ENCODE peak calls at places on chromosomes 3 and 15, in four cellular contexts. One of them, this sample, is unnamed.
A peak's percentile ranks its signal among the peaks of the same experiment; 100 is the strongest.

GRCh38 chr15:71458089-71458660 is 342.9 kb downstream of the THSD4 start:
- DNase-seq in fibroblast of lung: no peak
- DNase-seq in H9: no peak
- DNase-seq in mammary epithelial cell: no peak
- DNase-seq in this sample: no peak

GRCh38 chr15:88629071-88629470 is 7.9 kb downstream of the AEN start:
- DNase-seq in mammary epithelial cell: no peak
- DNase-seq in H9: no peak
- DNase-seq in fibroblast of lung: no peak
- DNase-seq in this sample: no peak

GRCh38 chr3:72565593-72565992 is 282.7 kb downstream of the SHQ1 start:
- DNase-seq in H9: no peak
- DNase-seq in fibroblast of lung: no peak
- DNase-seq in mammary epithelial cell: no peak
- DNase-seq in this sample: no peak

GRCh38 chr3:29152379-29152778 is 128.5 kb upstream of the RBMS3 start:
- DNase-seq in fibroblast of lung: no peak
- DNase-seq in mammary epithelial cell: no peak
- DNase-seq in H9: peak; percentile 41
- DNase-seq in this sample: no peak

GRCh38 chr3:26104856-26105255 is 315.0 kb downstream of the OXSM start:
- DNase-seq in fibroblast of lung: no peak
- DNase-seq in H9: no peak
- DNase-seq in mammary epithelial cell: no peak
- DNase-seq in this sample: peak; percentile 67

GRCh38 chr15:73948982-73949381 is 22.7 kb downstream of the LOXL1 start:
- DNase-seq in H9: no peak
- DNase-seq in mammary epithelial cell: no peak
- DNase-seq in fibroblast of lung: no peak
- DNase-seq in this sample: no peak

GRCh38 chr15:99441427-99441766 is 124.4 kb upstream of the MEF2A start:
- DNase-seq in mammary epithelial cell: no peak
- DNase-seq in fibroblast of lung: no peak
- DNase-seq in H9: no peak
- DNase-seq in this sample: no peak

GRCh38 chr3:127457746-127458145 is 132.8 kb downstream of the TPRA1 start:
- DNase-seq in mammary epithelial cell: no peak
- DNase-seq in H9: no peak
- DNase-seq in fibroblast of lung: no peak
- DNase-seq in this sample: no peak

GRCh38 chr3:12187448-12188327 is 29.0 kb upstream of the TIMP4 start:
- DNase-seq in H9: no peak
- DNase-seq in mammary epithelial cell: no peak
- DNase-seq in fibroblast of lung: peak; percentile 73
- DNase-seq in this sample: peak; percentile 48

GRCh38 chr15:100588638-100589242 is 13.2 kb downstream of the LINS1 start:
- DNase-seq in mammary epithelial cell: peak; percentile 17
- DNase-seq in H9: no peak
- DNase-seq in fibroblast of lung: peak; percentile 17
- DNase-seq in this sample: peak; percentile 66

GRCh38 chr3:100299031-100299430 is 35.5 kb upstream of the NIT2 start:
- DNase-seq in H9: no peak
- DNase-seq in mammary epithelial cell: no peak
- DNase-seq in fibroblast of lung: no peak
- DNase-seq in this sample: no peak

GRCh38 chr15:69491051-69491505 is 38.5 kb downstream of the RPLP1 start:
- DNase-seq in fibroblast of lung: peak; percentile 59
- DNase-seq in H9: no peak
- DNase-seq in mammary epithelial cell: no peak
- DNase-seq in this sample: no peak

GRCh38 chr3:129552287-129553050 is 9.5 kb downstream of the H1-8 start:
- DNase-seq in fibroblast of lung: no peak
- DNase-seq in H9: no peak
- DNase-seq in mammary epithelial cell: no peak
- DNase-seq in this sample: no peak

GRCh38 chr3:55571216-55571813 is 84.2 kb upstream of the WNT5A start:
- DNase-seq in fibroblast of lung: peak; percentile 71
- DNase-seq in mammary epithelial cell: peak; percentile 23
- DNase-seq in H9: no peak
- DNase-seq in this sample: no peak

GRCh38 chr3:29514170-29514569 is 233.3 kb downstream of the RBMS3 start:
- DNase-seq in mammary epithelial cell: no peak
- DNase-seq in fibroblast of lung: no peak
- DNase-seq in H9: no peak
- DNase-seq in this sample: no peak

GRCh38 chr3:88000853-88001252 is 58.0 kb downstream of the CGGBP1 start:
- DNase-seq in mammary epithelial cell: no peak
- DNase-seq in H9: peak; percentile 81
- DNase-seq in fibroblast of lung: peak; percentile 11
- DNase-seq in this sample: no peak

GRCh38 chr3:181329024-181329423 is 339.5 kb upstream of the DNAJC19 start:
- DNase-seq in fibroblast of lung: no peak
- DNase-seq in H9: no peak
- DNase-seq in mammary epithelial cell: no peak
- DNase-seq in this sample: no peak

GRCh38 chr3:183386651-183387050 is 41.8 kb downstream of the MCF2L2 start:
- DNase-seq in H9: no peak
- DNase-seq in fibroblast of lung: no peak
- DNase-seq in mammary epithelial cell: no peak
- DNase-seq in this sample: no peak

GRCh38 chr15:78942741-78943140 is 2.1 kb downstream of the CTSH start:
- DNase-seq in mammary epithelial cell: no peak
- DNase-seq in fibroblast of lung: no peak
- DNase-seq in H9: no peak
- DNase-seq in this sample: no peak

GRCh38 chr3:10845839-10846656 is 30.0 kb downstream of the SLC6A11 start:
- DNase-seq in H9: no peak
- DNase-seq in fibroblast of lung: no peak
- DNase-seq in mammary epithelial cell: peak; percentile 13
- DNase-seq in this sample: peak; percentile 76

GRCh38 chr3:186413615-186414415 is 51.8 kb upstream of the DGKG start:
- DNase-seq in mammary epithelial cell: peak; percentile 32
- DNase-seq in H9: peak; percentile 60
- DNase-seq in fibroblast of lung: peak; percentile 15
- DNase-seq in this sample: no peak

GRCh38 chr15:40379853-40380252 is 2.7 kb upstream of the KNSTRN start:
- DNase-seq in fibroblast of lung: peak; percentile 97
- DNase-seq in mammary epithelial cell: peak; percentile 87
- DNase-seq in H9: no peak
- DNase-seq in this sample: no peak
- H2AFZ ChIP-seq in fibroblast of lung: no peak overlapping the region
- H2AFZ ChIP-seq in mammary epithelial cell: peak overlapping the region; percentile 28
- H2AFZ ChIP-seq in H9: no peak overlapping the region
- H2AFZ ChIP-seq in this sample: no peak overlapping the region

GRCh38 chr3:43298292-43298691 is 12.0 kb downstream of the SNRK start:
- DNase-seq in mammary epithelial cell: no peak
- DNase-seq in H9: no peak
- DNase-seq in fibroblast of lung: no peak
- DNase-seq in this sample: no peak
- H3K79me2 ChIP-seq in mammary epithelial cell: peaks cover 90% of the 10 kb centered on the region
- H3K79me2 ChIP-seq in H9: peaks cover 4% of the 10 kb centered on the region
- H3K79me2 ChIP-seq in fibroblast of lung: peaks cover 37% of the 10 kb centered on the region
- H3K79me2 ChIP-seq in this sample: peaks cover 93% of the 10 kb centered on the region

DNA sequence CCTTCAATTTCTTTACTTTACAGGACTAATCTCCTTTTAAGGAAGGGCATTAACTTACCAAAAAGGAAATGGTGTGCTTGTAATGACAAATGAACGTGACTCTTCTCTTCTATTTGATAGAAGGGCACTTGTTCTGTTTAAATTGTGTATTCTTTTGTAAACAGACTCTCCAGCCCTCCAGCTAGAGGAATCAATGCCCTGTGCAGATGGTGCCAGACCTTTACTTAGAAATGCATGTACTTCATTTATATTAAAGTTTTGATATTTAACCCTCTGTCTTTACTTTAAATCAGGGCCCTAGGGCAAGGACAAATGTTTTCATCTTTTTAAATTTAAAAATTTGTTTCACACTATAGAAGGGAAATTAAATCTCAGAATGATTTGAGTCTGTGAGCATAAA is 355.1 kb downstream of the GBE1 start:
- DNase-seq in H9: no peak
- DNase-seq in fibroblast of lung: no peak
- DNase-seq in mammary epithelial cell: no peak
- DNase-seq in this sample: no peak
- H2AFZ ChIP-seq in H9: no peak overlapping the region
- H2AFZ ChIP-seq in fibroblast of lung: no peak overlapping the region
- H2AFZ ChIP-seq in mammary epithelial cell: no peak overlapping the region
- H2AFZ ChIP-seq in this sample: no peak overlapping the region

DNA sequence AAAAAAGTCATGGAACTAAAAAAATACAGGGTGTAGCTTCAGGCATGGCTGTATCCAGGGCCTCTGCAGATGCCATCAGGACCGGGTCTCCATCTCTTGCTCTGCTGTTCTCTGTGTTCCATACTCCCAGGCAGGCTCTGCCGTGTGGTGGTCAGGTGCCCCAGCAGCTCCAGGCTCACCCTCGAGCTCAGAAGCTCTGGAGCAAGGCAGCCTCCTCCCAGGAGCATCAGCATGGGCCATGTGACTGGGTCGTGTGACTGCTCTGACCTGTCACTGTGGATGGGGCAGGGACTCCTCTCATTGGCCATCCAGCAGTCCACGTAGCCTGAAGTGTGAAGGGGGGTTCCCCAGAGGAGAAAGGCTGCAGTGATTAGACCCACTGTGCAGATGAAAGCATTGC is 8.5 kb downstream of the FBLN2 start:
- DNase-seq in H9: no peak
- DNase-seq in fibroblast of lung: no peak
- DNase-seq in mammary epithelial cell: no peak
- DNase-seq in this sample: no peak
- H3K79me2 ChIP-seq in H9: no peaks in the 10 kb centered on the region
- H3K79me2 ChIP-seq in fibroblast of lung: no peaks in the 10 kb centered on the region
- H3K79me2 ChIP-seq in mammary epithelial cell: no peaks in the 10 kb centered on the region
- H3K79me2 ChIP-seq in this sample: no peaks in the 10 kb centered on the region

GRCh38 chr3:184538600-184539431 is 22.8 kb upstream of the EPHB3 start:
- DNase-seq in fibroblast of lung: no peak
- DNase-seq in H9: peak; percentile 44
- DNase-seq in mammary epithelial cell: no peak
- DNase-seq in this sample: no peak
- H2AFZ ChIP-seq in fibroblast of lung: no peak overlapping the region
- H2AFZ ChIP-seq in H9: no peak overlapping the region
- H2AFZ ChIP-seq in mammary epithelial cell: no peak overlapping the region
- H2AFZ ChIP-seq in this sample: no peak overlapping the region

GRCh38 chr3:13846716-13847570 is 32.9 kb downstream of the WNT7A start:
- DNase-seq in H9: no peak
- DNase-seq in mammary epithelial cell: no peak
- DNase-seq in fibroblast of lung: no peak
- DNase-seq in this sample: no peak
- H3K79me2 ChIP-seq in H9: no peaks in the 10 kb centered on the region
- H3K79me2 ChIP-seq in mammary epithelial cell: peaks cover 67% of the 10 kb centered on the region
- H3K79me2 ChIP-seq in fibroblast of lung: no peaks in the 10 kb centered on the region
- H3K79me2 ChIP-seq in this sample: no peaks in the 10 kb centered on the region

GRCh38 chr3:80770106-80771079 is 991.1 kb downstream of the GBE1 start:
- DNase-seq in mammary epithelial cell: no peak
- DNase-seq in H9: no peak
- DNase-seq in fibroblast of lung: peak; percentile 2
- DNase-seq in this sample: no peak

GRCh38 chr3:80769683-80770082 is 991.8 kb downstream of the GBE1 start:
- DNase-seq in fibroblast of lung: no peak
- DNase-seq in mammary epithelial cell: no peak
- DNase-seq in H9: no peak
- DNase-seq in this sample: no peak

GRCh38 chr3:80771085-80771484 is 990.4 kb downstream of the GBE1 start:
- DNase-seq in mammary epithelial cell: no peak
- DNase-seq in H9: no peak
- DNase-seq in fibroblast of lung: no peak
- DNase-seq in this sample: peak; percentile 76

GRCh38 chr3:80767599-80767998 is 993.8 kb downstream of the GBE1 start:
- DNase-seq in fibroblast of lung: no peak
- DNase-seq in H9: no peak
- DNase-seq in mammary epithelial cell: no peak
- DNase-seq in this sample: peak; percentile 55
- H2AFZ ChIP-seq in fibroblast of lung: no peak overlapping the region
- H2AFZ ChIP-seq in H9: no peak overlapping the region
- H2AFZ ChIP-seq in mammary epithelial cell: no peak overlapping the region
- H2AFZ ChIP-seq in this sample: peak overlapping the region; percentile 57

DNA sequence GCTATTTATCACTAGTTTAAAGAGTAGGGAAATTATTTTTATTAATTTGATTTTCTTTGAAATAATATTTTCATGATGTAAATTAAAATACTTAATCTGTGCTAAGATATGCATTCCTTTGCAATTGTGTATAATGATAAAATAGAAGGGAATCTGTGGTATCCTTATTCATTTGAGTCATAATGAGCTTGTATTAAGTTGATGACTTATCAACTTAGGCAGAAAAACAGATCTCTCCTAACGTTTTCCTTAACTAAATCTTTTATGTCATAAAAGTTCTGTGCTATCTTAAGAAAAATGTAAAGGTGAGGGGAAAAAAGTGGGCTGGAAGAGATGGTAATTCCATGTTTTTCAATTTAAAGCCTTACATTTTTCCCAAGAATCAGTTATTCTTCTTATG is 1.9 kb downstream of the FGF7 start:
- DNase-seq in H9: no peak
- DNase-seq in mammary epithelial cell: no peak
- DNase-seq in fibroblast of lung: peak; percentile 61
- DNase-seq in this sample: no peak
- H3K79me2 ChIP-seq in H9: no peaks in the 10 kb centered on the region
- H3K79me2 ChIP-seq in mammary epithelial cell: no peaks in the 10 kb centered on the region
- H3K79me2 ChIP-seq in fibroblast of lung: peaks cover 51% of the 10 kb centered on the region
- H3K79me2 ChIP-seq in this sample: no peaks in the 10 kb centered on the region

This sample was measured in Karpas-422.